ENCODE peak calls at places on chromosomes 6 and 20, in five cellular contexts. Q, R, P, V and S are unnamed samples.
A peak's percentile ranks its signal among the peaks of the same experiment; 100 is the strongest.

GRCh38 chr20:41523857-41524256 is 94.3 kb downstream of the CHD6 start:
- DNase-seq in P (no peak), V (no peak), Q (no peak), R (no peak), S (no peak)

GRCh38 chr6:74870403-74870802 is 335.4 kb downstream of the COL12A1 start:
- DNase-seq in Q (no peak), V (no peak), R (no peak), P (no peak), S (no peak)

GRCh38 chr6:81747327-81747726 is 5.2 kb downstream of the TENT5A start:
- DNase-seq in V (no peak), Q (no peak), P (no peak), R (no peak), S (no peak)

GRCh38 chr20:1688886-1689538 is 31.4 kb upstream of the SIRPG start:
- DNase-seq in P (no peak), Q (no peak), R (no peak), V (no peak), S (no peak)

GRCh38 chr20:38723982-38724602 is at the start of gene SLC32A1:
- DNase-seq in V (no peak), R (no peak), P (no peak), Q (no peak), S (no peak)

GRCh38 chr6:166434336-166434735 is 51.6 kb upstream of the MPC1 start:
- DNase-seq in Q (no peak), P (no peak), V (no peak), R (no peak), S (no peak)

GRCh38 chr6:117149324-117149723 is 116.0 kb upstream of the VGLL2 start:
- DNase-seq in Q (no peak), R (no peak), V (no peak), P (no peak), S (no peak)

GRCh38 chr20:54342258-54342782 is 133.1 kb upstream of the DOK5 start:
- DNase-seq in Q (no peak), P (no peak), R (no peak), V (no peak), S (no peak)

GRCh38 chr6:35376282-35376681 is 33.9 kb downstream of the PPARD start:
- DNase-seq in Q (no peak), P (no peak), V (no peak), R (no peak), S (no peak)

GRCh38 chr20:22623211-22623610 is 38.8 kb upstream of the FOXA2 start:
- DNase-seq in V (no peak), Q (no peak), R (no peak), P (no peak), S (no peak)

GRCh38 chr6:111599259-111599658 is 6.4 kb downstream of the TRAF3IP2 start:
- DNase-seq in R (no peak), P (no peak), Q (no peak), V (no peak), S (no peak)
- H3K27ac ChIP-seq in R (peak overlapping the region; percentile 97), P (peak overlapping the region; percentile 82), Q (no peak overlapping the region), V (peak overlapping the region; percentile 91), S (peak overlapping the region; percentile 99)

GRCh38 chr6:56765494-56765893 is 122.8 kb upstream of the DST start:
- DNase-seq in R (no peak), V (no peak), P (no peak), Q (no peak), S (no peak)

GRCh38 chr6:56766806-56767178 is 124.1 kb upstream of the DST start:
- DNase-seq in V (no peak), Q (peak; percentile 90), R (no peak), P (no peak), S (no peak)

GRCh38 chr6:56760842-56761241 is 118.2 kb upstream of the DST start:
- DNase-seq in V (no peak), P (no peak), Q (no peak), R (no peak), S (no peak)

GRCh38 chr6:56766139-56766805 is 123.6 kb upstream of the DST start:
- DNase-seq in V (no peak), R (no peak), Q (no peak), P (no peak), S (no peak)

DNA sequence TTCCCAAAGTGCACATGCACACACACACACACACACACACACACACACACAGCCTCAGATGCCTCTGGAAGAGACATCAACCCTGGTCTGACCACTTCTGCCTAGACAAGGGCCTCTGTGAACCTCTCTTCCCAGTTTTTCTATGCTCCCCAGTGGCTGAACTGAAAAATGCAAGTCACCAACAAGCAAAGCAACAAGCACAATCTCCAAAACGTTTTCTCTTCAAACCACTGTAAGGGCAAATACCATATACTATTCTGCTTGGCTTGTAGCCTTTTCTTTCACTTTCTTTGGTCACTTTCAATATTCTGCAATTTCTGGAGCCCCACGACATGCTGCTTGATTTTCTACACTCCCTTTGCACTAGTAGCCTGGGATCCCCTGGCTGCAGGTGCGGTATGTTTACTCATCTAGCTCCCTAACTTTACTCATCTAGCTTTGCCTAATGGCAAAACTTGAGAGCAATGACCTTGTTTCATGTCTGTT is 121.4 kb upstream of the DST start:
- DNase-seq in Q (peak; percentile 63), R (no peak), V (no peak), P (no peak), S (no peak)
- TF ChIP-seq CTCF in Q (peak; percentile 36), R (peak; percentile 37), V (peak; percentile 35), P (peak; percentile 12), S (no peak)

DNA sequence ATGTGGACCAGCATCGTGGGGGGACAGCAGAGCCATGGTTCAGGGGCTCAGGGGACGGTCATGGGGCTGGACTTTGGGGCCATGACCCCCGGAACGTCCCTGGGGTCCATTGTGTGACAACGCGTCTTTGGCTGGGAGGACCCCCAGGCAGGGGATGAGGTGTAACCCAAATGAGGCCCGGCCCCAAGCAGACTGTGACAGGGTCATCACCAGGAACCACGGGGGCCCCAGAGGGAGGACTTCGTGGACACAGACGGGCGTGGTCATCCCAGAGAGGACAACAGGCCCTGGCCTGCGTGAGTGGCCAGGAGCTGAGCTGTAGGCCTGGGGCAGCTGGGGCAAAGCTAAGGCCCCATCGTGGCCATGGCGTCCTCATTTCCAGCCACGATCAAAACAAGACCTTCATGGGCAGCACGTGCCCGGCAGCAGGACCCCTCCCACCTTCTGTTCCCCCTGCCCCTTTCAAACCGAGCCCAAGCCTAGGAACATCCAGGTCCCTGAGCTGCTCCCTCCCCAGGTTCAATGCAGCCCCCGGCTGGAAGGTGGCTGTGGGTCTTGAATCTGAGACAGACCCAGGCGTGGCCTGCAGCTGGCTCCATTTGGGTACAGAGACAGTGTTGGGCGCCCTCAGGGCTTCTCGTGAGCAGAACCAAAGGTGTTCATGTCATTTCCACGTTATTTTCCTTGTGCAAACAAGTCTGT is 187.8 kb downstream of the TAF4 start:
- DNase-seq in R (no peak), Q (no peak), V (no peak), P (peak; percentile 54), S (no peak)
- H3K27me3 ChIP-seq in R (no peaks in the 10 kb centered on the region), Q (no peaks in the 10 kb centered on the region), V (no peaks in the 10 kb centered on the region), P (no peaks in the 10 kb centered on the region), S (no peaks in the 10 kb centered on the region)

GRCh38 chr20:57047281-57048026 is 219.0 kb downstream of the BMP7 start:
- DNase-seq in Q (no peak), R (peak; percentile 45), V (no peak), P (no peak), S (no peak)
- H3K27ac ChIP-seq in Q (no peak overlapping the region), R (no peak overlapping the region), V (no peak overlapping the region), P (no peak overlapping the region), S (no peak overlapping the region)